ENCODE peak calls at places on chromosome 18, in eight cellular contexts. G, Y, H, U, X, E, N and Z are unnamed samples.

GRCh38 chr18:286515-287310 is 18.9 kb upstream of the THOC1 start:
- DNase-seq in G (peak; percentile 25), Y (no peak), H (peak; percentile 33), U (no peak), X (no peak), E (peak; percentile 66), N (peak; percentile 14), Z (no peak)

GRCh38 chr18:48792141-48792540 is 158.6 kb downstream of the SMAD7 start:
- DNase-seq in G (no peak), Y (no peak), H (no peak), U (no peak), X (no peak), E (no peak), N (no peak), Z (no peak)

GRCh38 chr18:319745-320144 is 51.9 kb upstream of the THOC1 start:
- DNase-seq in G (no peak), Y (no peak), H (no peak), U (no peak), X (no peak), E (no peak), N (no peak), Z (no peak)

GRCh38 chr18:44979813-44980212 is 299.1 kb downstream of the SETBP1 start:
- DNase-seq in G (no peak), Y (no peak), H (no peak), U (no peak), X (no peak), E (no peak), N (no peak), Z (no peak)

GRCh38 chr18:25533088-25533676 is 181.2 kb upstream of the ZNF521 start:
- DNase-seq in G (no peak), Y (no peak), H (no peak), U (no peak), X (no peak), E (no peak), N (no peak), Z (no peak)

GRCh38 chr18:35387367-35387685 is 10.2 kb upstream of the ZNF396 start:
- DNase-seq in G (no peak), Y (no peak), H (no peak), U (no peak), X (no peak), E (peak; percentile 22), N (no peak), Z (no peak)

GRCh38 chr18:908631-909621 is 4.3 kb downstream of the ADCYAP1 start:
- DNase-seq in G (no peak), Y (no peak), H (no peak), U (peak; percentile 38), X (no peak), E (no peak), N (no peak), Z (no peak)

GRCh38 chr18:78145096-78145495 is 834.5 kb upstream of the SALL3 start:
- DNase-seq in G (no peak), Y (no peak), H (no peak), U (no peak), X (no peak), E (no peak), N (no peak), Z (no peak)

GRCh38 chr18:55381277-55381676 is 206.7 kb downstream of the TCF4 start:
- DNase-seq in G (peak; percentile 7), Y (no peak), H (no peak), U (no peak), X (peak; percentile 45), E (peak; percentile 52), N (no peak), Z (no peak)

GRCh38 chr18:8946046-8946838 is 156.3 kb upstream of the NDUFV2 start:
- DNase-seq in G (no peak), Y (no peak), H (no peak), U (no peak), X (peak; percentile 95), E (peak; percentile 96), N (no peak), Z (no peak)

GRCh38 chr18:55054591-55054990 is 95.3 kb upstream of the CCDC68 start:
- DNase-seq in G (no peak), Y (no peak), H (no peak), U (no peak), X (peak; percentile 28), E (no peak), N (no peak), Z (no peak)

GRCh38 chr18:63511285-63511684 is 30.9 kb upstream of the SERPINB12 start:
- DNase-seq in G (peak; percentile 40), Y (peak; percentile 15), H (no peak), U (no peak), X (peak; percentile 13), E (peak; percentile 63), N (peak; percentile 60), Z (no peak)
- TF ChIP-seq CTCF in G (peak; percentile 63), Y (peak; percentile 62), H (no peak), U (peak; percentile 60), X (peak; percentile 72), E (peak; percentile 78), N (peak; percentile 45), Z (peak; percentile 46)

DNA sequence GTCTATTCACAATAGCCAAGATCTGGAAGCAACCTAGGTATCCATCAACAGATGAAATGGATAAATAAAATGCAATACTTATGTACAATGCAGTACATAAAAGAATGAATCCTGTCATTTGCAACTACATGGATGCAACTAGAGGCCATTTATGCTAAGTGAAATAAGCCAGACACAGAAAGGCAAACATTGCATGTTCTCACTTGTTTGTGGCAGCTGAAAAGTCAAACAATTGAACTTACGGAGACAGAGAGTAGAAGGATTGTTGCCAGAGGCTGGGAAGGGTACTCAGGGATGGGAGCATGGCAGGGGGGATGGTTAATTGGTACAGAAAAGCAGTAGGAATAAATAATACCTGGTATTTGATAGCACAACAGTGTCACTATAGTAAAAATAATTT is 563.9 kb downstream of the TMX3 start:
- DNase-seq in G (no peak), Y (no peak), H (no peak), U (no peak), X (no peak), E (no peak), N (no peak), Z (no peak)
- TF ChIP-seq CTCF in G (no peak), Y (no peak), H (no peak), U (no peak), X (no peak), E (no peak), N (no peak), Z (no peak)

GRCh38 chr18:1917141-1917540 is 654.2 kb downstream of the METTL4 start:
- DNase-seq in G (no peak), Y (no peak), H (no peak), U (no peak), X (no peak), E (no peak), N (no peak), Z (no peak)

GRCh38 chr18:1917546-1917945 is 653.8 kb downstream of the METTL4 start:
- DNase-seq in G (no peak), Y (no peak), H (no peak), U (no peak), X (no peak), E (no peak), N (no peak), Z (no peak)

GRCh38 chr18:1914489-1914888 is 656.8 kb downstream of the METTL4 start:
- DNase-seq in G (peak; percentile 36), Y (no peak), H (peak; percentile 32), U (no peak), X (no peak), E (peak; percentile 42), N (peak; percentile 20), Z (no peak)
- TF ChIP-seq CTCF in G (peak; percentile 53), Y (peak; percentile 20), H (peak; percentile 38), U (no peak), X (peak; percentile 39), E (peak; percentile 49), N (peak; percentile 65), Z (no peak)

DNA sequence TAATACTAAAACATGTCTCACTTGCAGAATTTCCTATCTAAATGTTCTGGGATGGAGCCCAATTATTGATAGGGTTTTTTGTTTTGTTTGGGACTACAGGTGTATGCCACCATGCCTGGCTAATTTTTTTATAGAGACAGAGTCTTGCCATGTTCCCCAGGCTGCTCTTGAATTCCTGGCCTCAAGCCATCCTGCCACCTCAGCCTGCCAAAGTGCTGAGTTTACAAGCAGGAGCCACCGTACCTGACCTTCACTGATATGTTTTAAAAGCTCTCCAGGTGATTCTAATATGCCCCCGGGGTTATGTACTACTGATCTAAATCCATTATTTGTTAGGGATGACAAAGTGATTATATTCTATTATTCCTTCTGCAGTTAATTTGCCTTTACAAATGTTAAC is 2.2 kb downstream of the ELAC1 start:
- DNase-seq in G (no peak), Y (no peak), H (no peak), U (no peak), X (no peak), E (no peak), N (no peak), Z (no peak)
- TF ChIP-seq CTCF in G (no peak), Y (no peak), H (no peak), U (no peak), X (no peak), E (no peak), N (no peak), Z (no peak)

GRCh38 chr18:63320041-63320689 is 596 bp upstream of the BCL2 start:
- DNase-seq in G (peak; percentile 90), Y (no peak), H (peak; percentile 92), U (peak; percentile 74), X (peak; percentile 65), E (peak; percentile 85), N (peak; percentile 84), Z (peak; percentile 90)
- TF ChIP-seq CTCF in G (no peak), Y (peak; percentile 50), H (no peak), U (no peak), X (no peak), E (no peak), N (peak; percentile 26), Z (peak; percentile 24)

GRCh38 chr18:7566587-7567486 is at the start of gene PTPRM:
- DNase-seq in G (peak; percentile 85), Y (no peak), H (peak; percentile 62), U (peak; percentile 88), X (peak; percentile 49), E (peak; percentile 80), N (peak; percentile 59), Z (peak; percentile 83)
- TF ChIP-seq CTCF in G (no peak), Y (peak; percentile 92), H (no peak), U (peak; percentile 11), X (no peak), E (no peak), N (peak; percentile 54), Z (peak; percentile 46)

GRCh38 chr18:67281746-67282145 is 234.8 kb downstream of the DSEL start:
- DNase-seq in G (no peak), Y (no peak), H (no peak), U (no peak), X (no peak), E (no peak), N (no peak), Z (no peak)
- TF ChIP-seq CTCF in G (no peak), Y (no peak), H (no peak), U (no peak), X (no peak), E (no peak), N (no peak), Z (no peak)